ENCODE peak calls at places on chromosomes 16 and 17, in nine cellular contexts. One of them, this sample, is unnamed.

GRCh38 chr16:84618428-84619102 is 687 bp upstream of the COTL1 start:
- DNase-seq in GM19239: no peak
- DNase-seq in immature natural killer cell: no peak
- DNase-seq in H9: peak
- DNase-seq in RPMI7951: peak
- DNase-seq in activated naive CD4-positive, alpha-beta T cell: no peak
- DNase-seq in AG08395: peak
- DNase-seq in uterus: peak
- DNase-seq in ascending aorta: peak
- DNase-seq in this sample: peak

GRCh38 chr17:78800132-78800931 is 18.3 kb upstream of the CYTH1 start:
- DNase-seq in GM19239: no peak
- DNase-seq in immature natural killer cell: no peak
- DNase-seq in H9: no peak
- DNase-seq in RPMI7951: no peak
- DNase-seq in activated naive CD4-positive, alpha-beta T cell: no peak
- DNase-seq in AG08395: no peak
- DNase-seq in uterus: no peak
- DNase-seq in ascending aorta: no peak
- DNase-seq in this sample: no peak

GRCh38 chr16:22977294-22977697 is 163.3 kb downstream of the HS3ST2 start:
- DNase-seq in GM19239: no peak
- DNase-seq in immature natural killer cell: no peak
- DNase-seq in H9: no peak
- DNase-seq in RPMI7951: peak
- DNase-seq in activated naive CD4-positive, alpha-beta T cell: no peak
- DNase-seq in AG08395: no peak
- DNase-seq in uterus: no peak
- DNase-seq in ascending aorta: no peak
- DNase-seq in this sample: no peak

GRCh38 chr16:75097941-75098897 is 18.4 kb downstream of the LDHD start:
- DNase-seq in GM19239: no peak
- DNase-seq in immature natural killer cell: peak
- DNase-seq in H9: no peak
- DNase-seq in RPMI7951: no peak
- DNase-seq in activated naive CD4-positive, alpha-beta T cell: peak
- DNase-seq in AG08395: no peak
- DNase-seq in uterus: no peak
- DNase-seq in ascending aorta: no peak
- DNase-seq in this sample: no peak

GRCh38 chr17:33682622-33683021 is 389.5 kb upstream of the ASIC2 start:
- DNase-seq in GM19239: no peak
- DNase-seq in immature natural killer cell: no peak
- DNase-seq in H9: no peak
- DNase-seq in RPMI7951: no peak
- DNase-seq in activated naive CD4-positive, alpha-beta T cell: no peak
- DNase-seq in AG08395: no peak
- DNase-seq in uterus: no peak
- DNase-seq in ascending aorta: no peak
- DNase-seq in this sample: no peak

GRCh38 chr16:13935408-13935807 is 15.5 kb downstream of the ERCC4 start:
- DNase-seq in GM19239: no peak
- DNase-seq in immature natural killer cell: no peak
- DNase-seq in H9: peak
- DNase-seq in RPMI7951: no peak
- DNase-seq in activated naive CD4-positive, alpha-beta T cell: no peak
- DNase-seq in AG08395: no peak
- DNase-seq in uterus: no peak
- DNase-seq in ascending aorta: no peak
- DNase-seq in this sample: no peak

GRCh38 chr16:23375643-23376042 is 73.5 kb downstream of the SCNN1B start:
- DNase-seq in GM19239: no peak
- DNase-seq in immature natural killer cell: no peak
- DNase-seq in H9: no peak
- DNase-seq in RPMI7951: no peak
- DNase-seq in activated naive CD4-positive, alpha-beta T cell: no peak
- DNase-seq in AG08395: no peak
- DNase-seq in uterus: no peak
- DNase-seq in ascending aorta: no peak
- DNase-seq in this sample: no peak

GRCh38 chr17:1034652-1035210 is 37.8 kb downstream of the TIMM22 start:
- DNase-seq in GM19239: no peak
- DNase-seq in immature natural killer cell: no peak
- DNase-seq in H9: no peak
- DNase-seq in RPMI7951: no peak
- DNase-seq in activated naive CD4-positive, alpha-beta T cell: no peak
- DNase-seq in AG08395: no peak
- DNase-seq in uterus: no peak
- DNase-seq in ascending aorta: no peak
- DNase-seq in this sample: no peak

GRCh38 chr16:70391881-70392481 is 45.3 kb downstream of the DDX19A start:
- DNase-seq in GM19239: no peak
- DNase-seq in immature natural killer cell: no peak
- DNase-seq in H9: no peak
- DNase-seq in RPMI7951: peak
- DNase-seq in activated naive CD4-positive, alpha-beta T cell: no peak
- DNase-seq in AG08395: peak
- DNase-seq in uterus: peak
- DNase-seq in ascending aorta: no peak
- DNase-seq in this sample: no peak

GRCh38 chr16:88732172-88732960 is 26.1 kb downstream of the CTU2 start:
- DNase-seq in GM19239: no peak
- DNase-seq in immature natural killer cell: no peak
- DNase-seq in H9: no peak
- DNase-seq in RPMI7951: no peak
- DNase-seq in activated naive CD4-positive, alpha-beta T cell: no peak
- DNase-seq in AG08395: no peak
- DNase-seq in uterus: no peak
- DNase-seq in ascending aorta: no peak
- DNase-seq in this sample: no peak

GRCh38 chr17:45018514-45019176 is 32.8 kb downstream of the DCAKD start:
- DNase-seq in GM19239: no peak
- DNase-seq in immature natural killer cell: peak
- DNase-seq in H9: no peak
- DNase-seq in RPMI7951: no peak
- DNase-seq in activated naive CD4-positive, alpha-beta T cell: no peak
- DNase-seq in AG08395: no peak
- DNase-seq in uterus: no peak
- DNase-seq in ascending aorta: peak
- DNase-seq in this sample: no peak

GRCh38 chr17:43846221-43846712 is 709 bp upstream of the CD300LG start:
- DNase-seq in GM19239: peak
- DNase-seq in immature natural killer cell: peak
- DNase-seq in H9: peak
- DNase-seq in RPMI7951: peak
- DNase-seq in activated naive CD4-positive, alpha-beta T cell: peak
- DNase-seq in AG08395: peak
- DNase-seq in uterus: peak
- DNase-seq in ascending aorta: peak
- DNase-seq in this sample: peak

GRCh38 chr16:80300876-80301275 is 239.9 kb upstream of the DYNLRB2 start:
- DNase-seq in GM19239: no peak
- DNase-seq in immature natural killer cell: no peak
- DNase-seq in H9: no peak
- DNase-seq in RPMI7951: peak
- DNase-seq in activated naive CD4-positive, alpha-beta T cell: no peak
- DNase-seq in AG08395: peak
- DNase-seq in uterus: no peak
- DNase-seq in ascending aorta: no peak
- DNase-seq in this sample: peak

GRCh38 chr17:75876938-75877751 is 1.2 kb downstream of the TRIM47 start:
- DNase-seq in GM19239: no peak
- DNase-seq in immature natural killer cell: no peak
- DNase-seq in H9: peak
- DNase-seq in RPMI7951: peak
- DNase-seq in activated naive CD4-positive, alpha-beta T cell: no peak
- DNase-seq in AG08395: peak
- DNase-seq in uterus: peak
- DNase-seq in ascending aorta: peak
- DNase-seq in this sample: peak

GRCh38 chr16:54075446-54075845 is 211.1 kb downstream of the IRX3 start:
- DNase-seq in GM19239: no peak
- DNase-seq in immature natural killer cell: no peak
- DNase-seq in H9: no peak
- DNase-seq in RPMI7951: no peak
- DNase-seq in activated naive CD4-positive, alpha-beta T cell: no peak
- DNase-seq in AG08395: no peak
- DNase-seq in uterus: no peak
- DNase-seq in ascending aorta: no peak
- DNase-seq in this sample: no peak

GRCh38 chr16:57689772-57690558 is 4.6 kb upstream of the DRC7 start:
- DNase-seq in GM19239: peak
- DNase-seq in immature natural killer cell: peak
- DNase-seq in H9: no peak
- DNase-seq in RPMI7951: no peak
- DNase-seq in activated naive CD4-positive, alpha-beta T cell: no peak
- DNase-seq in AG08395: no peak
- DNase-seq in uterus: peak
- DNase-seq in ascending aorta: peak
- DNase-seq in this sample: no peak

This sample was measured in H4.